ENCODE peak calls at places on chromosome 20, in four cellular contexts. J, R, Y and D are unnamed samples.

GRCh38 chr20:32116079-32116521 is 6.6 kb downstream of the TM9SF4 start:
- DNase-seq in J (no peak), Y (no peak), R (no peak), D (no peak)

GRCh38 chr20:23298926-23299672 is 51.5 kb upstream of the NXT1 start:
- DNase-seq in Y (no peak), J (no peak), R (no peak), D (no peak)

GRCh38 chr20:40663304-40663703 is 25.7 kb downstream of the MAFB start:
- DNase-seq in Y (no peak), R (no peak), J (no peak), D (no peak)

GRCh38 chr20:38725959-38726848 is 1.9 kb downstream of the SLC32A1 start:
- DNase-seq in Y (no peak), R (peak), J (peak), D (peak)

GRCh38 chr20:53621482-53622246 is 28.0 kb upstream of the ZNF217 start:
- DNase-seq in R (no peak), Y (peak), J (peak), D (peak)

GRCh38 chr20:57748601-57749130 is 38.9 kb upstream of the PMEPA1 start:
- DNase-seq in J (peak), R (peak), Y (peak), D (peak)

GRCh38 chr20:1313236-1313964 is 15.5 kb downstream of the SDCBP2 start:
- DNase-seq in Y (peak), R (peak), J (peak), D (peak)

GRCh38 chr20:43996240-43996930 is 81.7 kb downstream of the TOX2 start:
- DNase-seq in J (no peak), R (no peak), Y (no peak), D (no peak)

GRCh38 chr20:24241466-24241865 is 228.0 kb upstream of the SYNDIG1 start:
- DNase-seq in R (no peak), Y (no peak), J (no peak), D (no peak)

GRCh38 chr20:62063981-62064787 is 1.5 kb downstream of the TAF4 start:
- DNase-seq in R (no peak), J (peak), Y (peak), D (peak)

GRCh38 chr20:37945034-37945660 is 42.2 kb downstream of the VSTM2L start:
- DNase-seq in Y (no peak), J (no peak), R (no peak), D (peak)